ENCODE peak calls at places on chromosome 2, in six cellular contexts. One of them, this sample, is unnamed.
A peak's percentile ranks its signal among the peaks of the same experiment; 100 is the strongest.

GRCh38 chr2:42927334-42928160 is 135.2 kb upstream of the HAAO start:
- DNase-seq in left ventricle myocardium superior: peak; percentile 65
- DNase-seq in A549: no peak
- DNase-seq in NCI-H1930: no peak
- DNase-seq in GM12891: no peak
- DNase-seq in effector memory CD4-positive, alpha-beta T cell: no peak
- DNase-seq in this sample: no peak

GRCh38 chr2:134290363-134290762 is 36.5 kb downstream of the MGAT5 start:
- DNase-seq in left ventricle myocardium superior: no peak
- DNase-seq in A549: no peak
- DNase-seq in NCI-H1930: no peak
- DNase-seq in GM12891: no peak
- DNase-seq in effector memory CD4-positive, alpha-beta T cell: no peak
- DNase-seq in this sample: no peak

GRCh38 chr2:9793156-9793917 is 49.9 kb upstream of the TAF1B start:
- DNase-seq in left ventricle myocardium superior: peak; percentile 16
- DNase-seq in A549: no peak
- DNase-seq in NCI-H1930: no peak
- DNase-seq in GM12891: no peak
- DNase-seq in effector memory CD4-positive, alpha-beta T cell: no peak
- DNase-seq in this sample: no peak

GRCh38 chr2:205465791-205466190 is 216.5 kb upstream of the NRP2 start:
- DNase-seq in left ventricle myocardium superior: no peak
- DNase-seq in A549: no peak
- DNase-seq in NCI-H1930: no peak
- DNase-seq in GM12891: no peak
- DNase-seq in effector memory CD4-positive, alpha-beta T cell: no peak
- DNase-seq in this sample: no peak

GRCh38 chr2:45068643-45069140 is 59.4 kb upstream of the SIX2 start:
- DNase-seq in left ventricle myocardium superior: no peak
- DNase-seq in A549: no peak
- DNase-seq in NCI-H1930: no peak
- DNase-seq in GM12891: no peak
- DNase-seq in effector memory CD4-positive, alpha-beta T cell: no peak
- DNase-seq in this sample: no peak

GRCh38 chr2:47904903-47905453 is 1.3 kb downstream of the FBXO11 start:
- DNase-seq in left ventricle myocardium superior: no peak
- DNase-seq in A549: peak; percentile 22
- DNase-seq in NCI-H1930: no peak
- DNase-seq in GM12891: peak; percentile 20
- DNase-seq in effector memory CD4-positive, alpha-beta T cell: peak; percentile 16
- DNase-seq in this sample: no peak

GRCh38 chr2:64212801-64213321 is 68.6 kb upstream of the PELI1 start:
- DNase-seq in left ventricle myocardium superior: no peak
- DNase-seq in A549: no peak
- DNase-seq in NCI-H1930: no peak
- DNase-seq in GM12891: no peak
- DNase-seq in effector memory CD4-positive, alpha-beta T cell: no peak
- DNase-seq in this sample: no peak

GRCh38 chr2:239598011-239598731 is 197.4 kb upstream of the HDAC4 start:
- DNase-seq in left ventricle myocardium superior: no peak
- DNase-seq in A549: no peak
- DNase-seq in NCI-H1930: no peak
- DNase-seq in GM12891: no peak
- DNase-seq in effector memory CD4-positive, alpha-beta T cell: no peak
- DNase-seq in this sample: no peak

GRCh38 chr2:38115216-38116012 is 39.5 kb upstream of the CYP1B1 start:
- DNase-seq in left ventricle myocardium superior: peak; percentile 82
- DNase-seq in A549: peak; percentile 82
- DNase-seq in NCI-H1930: peak; percentile 68
- DNase-seq in GM12891: peak; percentile 47
- DNase-seq in effector memory CD4-positive, alpha-beta T cell: peak; percentile 9
- DNase-seq in this sample: peak; percentile 55

GRCh38 chr2:127577208-127577475 is 41.7 kb downstream of the MYO7B start:
- DNase-seq in left ventricle myocardium superior: no peak
- DNase-seq in A549: no peak
- DNase-seq in NCI-H1930: no peak
- DNase-seq in GM12891: no peak
- DNase-seq in effector memory CD4-positive, alpha-beta T cell: no peak
- DNase-seq in this sample: no peak

GRCh38 chr2:188787002-188787660 is 187.0 kb upstream of the COL3A1 start:
- DNase-seq in left ventricle myocardium superior: no peak
- DNase-seq in A549: peak; percentile 13
- DNase-seq in NCI-H1930: no peak
- DNase-seq in GM12891: no peak
- DNase-seq in effector memory CD4-positive, alpha-beta T cell: no peak
- DNase-seq in this sample: no peak

GRCh38 chr2:64262816-64263215 is 118.6 kb upstream of the PELI1 start:
- DNase-seq in left ventricle myocardium superior: no peak
- DNase-seq in A549: no peak
- DNase-seq in NCI-H1930: no peak
- DNase-seq in GM12891: no peak
- DNase-seq in effector memory CD4-positive, alpha-beta T cell: no peak
- DNase-seq in this sample: no peak

GRCh38 chr2:23843051-23843976 is 83.6 kb downstream of the ATAD2B start:
- DNase-seq in left ventricle myocardium superior: no peak
- DNase-seq in A549: no peak
- DNase-seq in NCI-H1930: no peak
- DNase-seq in GM12891: no peak
- DNase-seq in effector memory CD4-positive, alpha-beta T cell: no peak
- DNase-seq in this sample: no peak

GRCh38 chr2:80073134-80073561 is 231.4 kb downstream of the LRRTM1 start:
- DNase-seq in left ventricle myocardium superior: no peak
- DNase-seq in A549: peak; percentile 68
- DNase-seq in NCI-H1930: peak; percentile 66
- DNase-seq in GM12891: peak; percentile 10
- DNase-seq in effector memory CD4-positive, alpha-beta T cell: no peak
- DNase-seq in this sample: no peak

GRCh38 chr2:128202791-128203190 is 111.8 kb downstream of the UGGT1 start:
- DNase-seq in left ventricle myocardium superior: no peak
- DNase-seq in A549: no peak
- DNase-seq in NCI-H1930: no peak
- DNase-seq in GM12891: no peak
- DNase-seq in effector memory CD4-positive, alpha-beta T cell: no peak
- DNase-seq in this sample: no peak

GRCh38 chr2:95049961-95050360 is 24.5 kb downstream of the MAL start:
- DNase-seq in left ventricle myocardium superior: no peak
- DNase-seq in A549: no peak
- DNase-seq in NCI-H1930: no peak
- DNase-seq in GM12891: no peak
- DNase-seq in effector memory CD4-positive, alpha-beta T cell: no peak
- DNase-seq in this sample: no peak

GRCh38 chr2:133667-134593 is 87.6 kb upstream of the FAM110C start:
- DNase-seq in left ventricle myocardium superior: no peak
- DNase-seq in A549: no peak
- DNase-seq in NCI-H1930: no peak
- DNase-seq in GM12891: no peak
- DNase-seq in effector memory CD4-positive, alpha-beta T cell: no peak
- DNase-seq in this sample: no peak

GRCh38 chr2:68368657-68369339 is 3.7 kb downstream of the PLEK start:
- DNase-seq in left ventricle myocardium superior: no peak
- DNase-seq in A549: peak; percentile 27
- DNase-seq in NCI-H1930: no peak
- DNase-seq in GM12891: no peak
- DNase-seq in effector memory CD4-positive, alpha-beta T cell: no peak
- DNase-seq in this sample: no peak

GRCh38 chr2:109475531-109476210 is 138.1 kb downstream of the SEPTIN10 start:
- DNase-seq in left ventricle myocardium superior: no peak
- DNase-seq in A549: no peak
- DNase-seq in NCI-H1930: no peak
- DNase-seq in GM12891: no peak
- DNase-seq in effector memory CD4-positive, alpha-beta T cell: no peak
- DNase-seq in this sample: no peak

GRCh38 chr2:187547353-187547979 is 6.8 kb downstream of the TFPI start:
- DNase-seq in left ventricle myocardium superior: no peak
- DNase-seq in A549: peak; percentile 96
- DNase-seq in NCI-H1930: no peak
- DNase-seq in GM12891: no peak
- DNase-seq in effector memory CD4-positive, alpha-beta T cell: no peak
- DNase-seq in this sample: no peak

GRCh38 chr2:173625315-173625714 is 270.6 kb downstream of the CDCA7 start:
- DNase-seq in left ventricle myocardium superior: no peak
- DNase-seq in A549: no peak
- DNase-seq in NCI-H1930: no peak
- DNase-seq in GM12891: no peak
- DNase-seq in effector memory CD4-positive, alpha-beta T cell: no peak
- DNase-seq in this sample: no peak

GRCh38 chr2:161250864-161251436 is 57.3 kb upstream of the PSMD14 start:
- DNase-seq in left ventricle myocardium superior: no peak
- DNase-seq in A549: peak; percentile 73
- DNase-seq in NCI-H1930: peak; percentile 40
- DNase-seq in GM12891: no peak
- DNase-seq in effector memory CD4-positive, alpha-beta T cell: no peak
- DNase-seq in this sample: peak; percentile 33

GRCh38 chr2:228545041-228545440 is 363.6 kb upstream of the SPHKAP start:
- DNase-seq in left ventricle myocardium superior: no peak
- DNase-seq in A549: no peak
- DNase-seq in NCI-H1930: no peak
- DNase-seq in GM12891: no peak
- DNase-seq in effector memory CD4-positive, alpha-beta T cell: no peak
- DNase-seq in this sample: no peak

GRCh38 chr2:37506407-37507068 is 162.1 kb downstream of the QPCT start:
- DNase-seq in left ventricle myocardium superior: no peak
- DNase-seq in A549: no peak
- DNase-seq in NCI-H1930: no peak
- DNase-seq in GM12891: no peak
- DNase-seq in effector memory CD4-positive, alpha-beta T cell: no peak
- DNase-seq in this sample: no peak

GRCh38 chr2:232871418-232871834 is 1.4 kb downstream of the SNORC start:
- DNase-seq in left ventricle myocardium superior: no peak
- DNase-seq in A549: no peak
- DNase-seq in NCI-H1930: no peak
- DNase-seq in GM12891: no peak
- DNase-seq in effector memory CD4-positive, alpha-beta T cell: no peak
- DNase-seq in this sample: no peak

GRCh38 chr2:46471-47345 is at the start of gene FAM110C:
- DNase-seq in left ventricle myocardium superior: peak; percentile 84
- DNase-seq in A549: no peak
- DNase-seq in NCI-H1930: peak; percentile 34
- DNase-seq in GM12891: no peak
- DNase-seq in effector memory CD4-positive, alpha-beta T cell: peak; percentile 10
- DNase-seq in this sample: peak; percentile 75

GRCh38 chr2:227671170-227671887 is 4.7 kb downstream of the SCYGR5 start:
- DNase-seq in left ventricle myocardium superior: no peak
- DNase-seq in A549: no peak
- DNase-seq in NCI-H1930: no peak
- DNase-seq in GM12891: no peak
- DNase-seq in effector memory CD4-positive, alpha-beta T cell: no peak
- DNase-seq in this sample: no peak

GRCh38 chr2:201807452-201807980 is 1.2 kb downstream of the CDK15 start:
- DNase-seq in left ventricle myocardium superior: peak; percentile 56
- DNase-seq in A549: no peak
- DNase-seq in NCI-H1930: no peak
- DNase-seq in GM12891: no peak
- DNase-seq in effector memory CD4-positive, alpha-beta T cell: no peak
- DNase-seq in this sample: no peak

GRCh38 chr2:104850322-104851184 is 3.4 kb upstream of the POU3F3 start:
- DNase-seq in left ventricle myocardium superior: no peak
- DNase-seq in A549: no peak
- DNase-seq in NCI-H1930: no peak
- DNase-seq in GM12891: no peak
- DNase-seq in effector memory CD4-positive, alpha-beta T cell: no peak
- DNase-seq in this sample: no peak

GRCh38 chr2:158772306-158773078 is 22.6 kb upstream of the DAPL1 start:
- DNase-seq in left ventricle myocardium superior: no peak
- DNase-seq in A549: no peak
- DNase-seq in NCI-H1930: no peak
- DNase-seq in GM12891: no peak
- DNase-seq in effector memory CD4-positive, alpha-beta T cell: no peak
- DNase-seq in this sample: no peak

GRCh38 chr2:232886176-232886575 is 16.1 kb downstream of the SNORC start:
- DNase-seq in left ventricle myocardium superior: no peak
- DNase-seq in A549: no peak
- DNase-seq in NCI-H1930: no peak
- DNase-seq in GM12891: no peak
- DNase-seq in effector memory CD4-positive, alpha-beta T cell: no peak
- DNase-seq in this sample: no peak

GRCh38 chr2:18047114-18047695 is 168.7 kb downstream of the KCNS3 start:
- DNase-seq in left ventricle myocardium superior: no peak
- DNase-seq in A549: no peak
- DNase-seq in NCI-H1930: peak; percentile 40
- DNase-seq in GM12891: no peak
- DNase-seq in effector memory CD4-positive, alpha-beta T cell: no peak
- DNase-seq in this sample: no peak

GRCh38 chr2:15588329-15588919 is 3.2 kb upstream of the DDX1 start:
- DNase-seq in left ventricle myocardium superior: peak; percentile 49
- DNase-seq in A549: peak; percentile 71
- DNase-seq in NCI-H1930: peak; percentile 46
- DNase-seq in GM12891: no peak
- DNase-seq in effector memory CD4-positive, alpha-beta T cell: no peak
- DNase-seq in this sample: no peak

GRCh38 chr2:98559581-98559980 is 48.7 kb downstream of the COA5 start:
- DNase-seq in left ventricle myocardium superior: no peak
- DNase-seq in A549: no peak
- DNase-seq in NCI-H1930: no peak
- DNase-seq in GM12891: no peak
- DNase-seq in effector memory CD4-positive, alpha-beta T cell: no peak
- DNase-seq in this sample: no peak

GRCh38 chr2:240705204-240705781 is 13.6 kb downstream of the AQP12A start:
- DNase-seq in left ventricle myocardium superior: no peak
- DNase-seq in A549: no peak
- DNase-seq in NCI-H1930: no peak
- DNase-seq in GM12891: no peak
- DNase-seq in effector memory CD4-positive, alpha-beta T cell: no peak
- DNase-seq in this sample: no peak